ENCODE peak calls at places on chromosomes 16 and 17, in six cellular contexts. W is heart right ventricle, X is astrocyte of the spinal cord, L is prostate gland, O is cardiac muscle cell, V is A549. R is an unnamed sample.

GRCh38 chr17:42274273-42274542 is 2.0 kb downstream of the STAT5B start:
- DNase-seq in W (no peak), V (no peak), O (no peak), L (no peak), X (no peak), R (no peak)

GRCh38 chr16:55991843-55992242 is 116.7 kb upstream of the CES5A start:
- DNase-seq in O (no peak), V (no peak), W (no peak), L (no peak), X (no peak), R (no peak)

GRCh38 chr17:50594040-50594618 is 33.6 kb downstream of the CACNA1G start:
- DNase-seq in X (no peak), O (no peak), W (no peak), V (no peak), L (no peak), R (no peak)

GRCh38 chr16:85981826-85982562 is 83.0 kb downstream of the IRF8 start:
- DNase-seq in L (no peak), O (no peak), X (no peak), W (no peak), V (no peak), R (no peak)

GRCh38 chr17:55285340-55286301 is 20.9 kb downstream of the HLF start:
- DNase-seq in V (no peak), L (peak; percentile 94), W (peak; percentile 94), O (peak; percentile 93), X (peak; percentile 81), R (no peak)

GRCh38 chr16:63447121-63447520 is 1410.9 kb upstream of the CDH8 start:
- DNase-seq in O (no peak), W (no peak), X (no peak), L (no peak), V (no peak), R (no peak)

GRCh38 chr16:471353-472198 is 46.1 kb downstream of the RAB11FIP3 start:
- DNase-seq in X (peak; percentile 63), V (no peak), W (peak; percentile 23), O (no peak), L (peak; percentile 14), R (no peak)

GRCh38 chr16:2751577-2752034 is 832 bp upstream of the SRRM2 start:
- DNase-seq in W (no peak), X (no peak), V (peak; percentile 82), L (no peak), O (no peak), R (no peak)

GRCh38 chr17:42795465-42795864 is 3.0 kb downstream of the COA3 start:
- DNase-seq in V (no peak), X (no peak), O (no peak), L (no peak), W (no peak), R (no peak)

GRCh38 chr17:20266806-20267458 is 200.4 kb downstream of the LGALS9B start:
- DNase-seq in W (no peak), X (peak; percentile 65), O (peak; percentile 49), L (no peak), V (no peak), R (peak; percentile 31)

GRCh38 chr16:86398622-86399021 is 111.7 kb upstream of the FOXF1 start:
- DNase-seq in X (peak; percentile 22), W (no peak), L (no peak), V (no peak), O (peak; percentile 54), R (no peak)

GRCh38 chr17:17391575-17392370 is 85.0 kb upstream of the MED9 start:
- DNase-seq in X (peak; percentile 29), W (no peak), L (no peak), V (no peak), O (no peak), R (no peak)

GRCh38 chr16:52825882-52826281 is 226.8 kb downstream of the CHD9NB start:
- DNase-seq in L (no peak), X (no peak), V (no peak), O (no peak), W (no peak), R (no peak)

GRCh38 chr17:29238133-29238850 is 8.4 kb upstream of the CRYBA1 start:
- DNase-seq in V (no peak), W (no peak), L (no peak), O (peak; percentile 79), X (peak; percentile 56), R (no peak)

GRCh38 chr17:71247455-71248015 is 873.3 kb upstream of the SOX9 start:
- DNase-seq in V (no peak), W (no peak), O (no peak), L (no peak), X (no peak), R (no peak)

GRCh38 chr17:70539172-70539924 is 370.0 kb downstream of the KCNJ2 start:
- DNase-seq in W (no peak), V (no peak), X (no peak), L (no peak), O (peak; percentile 21), R (no peak)

GRCh38 chr16:30429418-30429677 is 482 bp downstream of the DCTPP1 start:
- DNase-seq in L (no peak), W (no peak), X (no peak), V (no peak), O (no peak), R (no peak)

GRCh38 chr17:47701603-47702002 is 7.6 kb downstream of the TBKBP1 start:
- DNase-seq in L (no peak), X (no peak), V (no peak), O (no peak), W (no peak), R (no peak)

GRCh38 chr17:40819528-40820125 is 2.8 kb downstream of the KRT10 start:
- DNase-seq in L (no peak), X (peak; percentile 4), V (peak; percentile 21), W (peak; percentile 51), O (peak; percentile 27), R (no peak)

GRCh38 chr17:50211249-50212120 is 10.1 kb upstream of the COL1A1 start:
- DNase-seq in X (no peak), W (no peak), V (no peak), O (peak; percentile 64), L (no peak), R (no peak)

GRCh38 chr16:23380501-23380951 is 72.5 kb downstream of the COG7 start:
- DNase-seq in X (no peak), V (no peak), L (no peak), W (no peak), O (no peak), R (no peak)

GRCh38 chr17:80826955-80827645 is 164.5 kb upstream of the CHMP6 start:
- DNase-seq in O (peak; percentile 98), X (peak; percentile 98), W (peak; percentile 23), V (peak; percentile 77), L (no peak), R (peak; percentile 94)

GRCh38 chr17:29032798-29033197 is 10.1 kb upstream of the PIPOX start:
- DNase-seq in W (no peak), O (peak; percentile 57), L (no peak), V (no peak), X (no peak), R (no peak)

GRCh38 chr17:75652934-75653549 is 13.9 kb downstream of the RECQL5 start:
- DNase-seq in W (no peak), L (no peak), X (peak; percentile 16), V (peak; percentile 60), O (peak; percentile 36), R (no peak)

GRCh38 chr17:75661531-75661930 is 5.4 kb downstream of the RECQL5 start:
- DNase-seq in X (no peak), L (no peak), W (no peak), O (no peak), V (no peak), R (no peak)

GRCh38 chr17:75654176-75654575 is 12.8 kb downstream of the RECQL5 start:
- DNase-seq in W (no peak), X (no peak), O (peak; percentile 15), V (no peak), L (no peak), R (no peak)

GRCh38 chr17:75662511-75662910 is 4.4 kb downstream of the RECQL5 start:
- DNase-seq in O (no peak), L (no peak), X (no peak), W (no peak), V (no peak), R (no peak)

GRCh38 chr17:75658237-75658636 is 8.7 kb downstream of the RECQL5 start:
- DNase-seq in X (no peak), L (no peak), W (no peak), O (no peak), V (no peak), R (no peak)
- TF ChIP-seq CTCF in X (no peak), L (no peak), W (no peak), O (no peak), V (no peak), R (no peak)

DNA sequence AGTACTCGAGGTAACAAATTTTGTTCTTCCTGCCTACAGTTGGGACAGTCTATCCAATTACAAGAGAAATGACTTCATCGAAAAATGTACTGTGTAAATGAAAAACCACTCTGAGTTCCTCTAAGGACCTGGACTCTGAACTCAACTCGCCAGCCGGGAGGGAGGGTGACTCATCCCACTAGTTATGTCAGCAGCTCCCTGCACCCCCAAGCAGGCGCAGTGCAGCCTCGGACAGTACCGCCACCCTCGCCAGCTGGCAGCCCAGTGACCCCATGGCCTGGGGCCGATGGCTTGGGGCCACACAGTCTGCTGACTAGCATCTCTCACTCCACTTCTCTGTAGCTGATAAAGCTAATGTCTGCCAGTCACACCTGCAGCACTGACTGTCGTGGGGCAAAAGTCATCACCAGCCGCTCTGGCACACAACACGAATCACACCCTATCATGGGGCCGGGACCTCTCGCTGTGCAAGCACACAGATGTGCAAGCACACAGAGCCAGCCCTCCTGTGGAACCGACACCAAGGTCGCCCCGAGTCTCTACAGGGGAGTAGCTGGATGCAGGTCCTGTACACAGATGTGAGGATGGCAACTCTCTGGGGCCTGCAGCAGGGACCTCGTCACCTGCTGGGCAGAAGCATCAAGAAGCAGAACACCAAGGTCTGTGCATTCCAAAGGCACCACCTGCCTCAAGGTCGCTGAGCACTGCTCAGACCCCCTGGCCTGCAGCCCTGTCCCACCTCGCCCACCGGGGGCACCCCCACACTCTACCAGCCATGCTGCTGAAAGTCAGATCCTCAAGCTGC is 5.7 kb downstream of the CSNK1D start:
- DNase-seq in O (peak; percentile 94), V (peak; percentile 94), L (peak; percentile 71), W (peak; percentile 92), X (peak; percentile 95), R (peak; percentile 86)
- H3K4me3 ChIP-seq in O (no peak overlapping the region), V (peak overlapping the region; percentile 35), L (no peak overlapping the region), W (no peak overlapping the region), X (peak overlapping the region; percentile 7), R (no peak overlapping the region)

GRCh38 chr17:38577645-38578173 is 28.0 kb downstream of the SRCIN1 start:
- DNase-seq in L (no peak), O (no peak), W (no peak), X (no peak), V (no peak), R (no peak)

GRCh38 chr17:38577244-38577643 is 28.5 kb downstream of the SRCIN1 start:
- DNase-seq in X (no peak), V (no peak), O (no peak), L (no peak), W (no peak), R (no peak)

GRCh38 chr17:38579934-38580333 is 25.8 kb downstream of the SRCIN1 start:
- DNase-seq in W (peak; percentile 13), O (peak; percentile 66), V (peak; percentile 80), L (no peak), X (no peak), R (no peak)

GRCh38 chr17:38578641-38579480 is 26.9 kb downstream of the SRCIN1 start:
- DNase-seq in X (no peak), O (no peak), W (no peak), L (no peak), V (no peak), R (no peak)

GRCh38 chr17:38578229-38578628 is 27.5 kb downstream of the SRCIN1 start:
- DNase-seq in O (no peak), W (no peak), X (no peak), L (no peak), V (no peak), R (no peak)
- TF ChIP-seq CTCF in O (no peak), W (no peak), X (no peak), L (no peak), V (no peak), R (no peak)

GRCh38 chr17:57706761-57707160 is 38.3 kb downstream of the CCDC182 start:
- DNase-seq in O (no peak), W (no peak), X (no peak), L (no peak), V (no peak), R (no peak)
- H3K4me3 ChIP-seq in O (no peak overlapping the region), W (no peak overlapping the region), X (no peak overlapping the region), L (no peak overlapping the region), V (no peak overlapping the region), R (no peak overlapping the region)